ENCODE peak calls at places on chromosomes 6 and 20, in five cellular contexts. K is cardiac fibroblast, G is pancreas, P is NT2/D1, T is aorta. R is an unnamed sample.
A peak's percentile ranks its signal among the peaks of the same experiment; 100 is the strongest.

GRCh38 chr20:51338692-51339440 is 203.7 kb downstream of the NFATC2 start:
- DNase-seq in K (peak; percentile 93), G (no peak), T (no peak), P (no peak), R (no peak)

GRCh38 chr6:158853072-158853871 is 34.1 kb upstream of the EZR start:
- DNase-seq in G (peak; percentile 89), K (peak; percentile 91), T (no peak), P (peak; percentile 95), R (peak; percentile 86)

GRCh38 chr6:127026247-127026646 is 92.2 kb upstream of the RSPO3 start:
- DNase-seq in T (no peak), P (peak; percentile 25), G (no peak), K (peak; percentile 7), R (no peak)

GRCh38 chr6:28719275-28719940 is 193.7 kb downstream of the GPX5 start:
- DNase-seq in P (no peak), K (peak; percentile 82), T (no peak), G (no peak), R (no peak)

GRCh38 chr20:62047666-62048345 is 17.9 kb downstream of the TAF4 start:
- DNase-seq in K (no peak), T (peak; percentile 72), P (no peak), G (no peak), R (peak; percentile 26)

GRCh38 chr6:2436391-2437154 is 191.2 kb upstream of the GMDS start:
- DNase-seq in P (no peak), T (no peak), K (no peak), G (no peak), R (no peak)

GRCh38 chr6:26284537-26285142 is 80.4 kb upstream of the BTN3A2 start:
- DNase-seq in P (no peak), T (peak; percentile 84), G (peak; percentile 47), K (peak; percentile 79), R (peak; percentile 85)

GRCh38 chr6:158213925-158214674 is 46.0 kb downstream of the GTF2H5 start:
- DNase-seq in G (peak; percentile 42), T (no peak), P (peak; percentile 62), K (peak; percentile 91), R (no peak)

GRCh38 chr6:16064687-16065086 is 64.2 kb upstream of the MYLIP start:
- DNase-seq in G (no peak), P (peak; percentile 63), T (no peak), K (no peak), R (no peak)

GRCh38 chr6:152471459-152472070 is 165.6 kb downstream of the SYNE1 start:
- DNase-seq in P (no peak), G (no peak), T (no peak), K (peak; percentile 35), R (no peak)

GRCh38 chr6:19204445-19204844 is 632.7 kb upstream of the ID4 start:
- DNase-seq in T (no peak), K (no peak), G (no peak), P (no peak), R (no peak)

GRCh38 chr6:10414766-10415592 is at the start of gene TFAP2A:
- DNase-seq in G (no peak), K (peak; percentile 17), T (no peak), P (no peak), R (no peak)

GRCh38 chr6:99426454-99426762 is 1.3 kb upstream of the PNISR start:
- DNase-seq in K (no peak), G (no peak), P (no peak), T (no peak), R (no peak)

GRCh38 chr20:59735917-59736316 is 131.6 kb downstream of the PHACTR3 start:
- DNase-seq in G (no peak), T (peak; percentile 45), K (no peak), P (no peak), R (peak; percentile 58)

GRCh38 chr20:12458241-12458640 is 540.5 kb downstream of the BTBD3 start:
- DNase-seq in P (no peak), K (no peak), T (no peak), G (no peak), R (no peak)

GRCh38 chr6:44133003-44133931 is 5.9 kb downstream of the TMEM63B start:
- DNase-seq in T (no peak), P (no peak), G (no peak), K (peak; percentile 42), R (no peak)

GRCh38 chr6:84768442-84769174 is 4.2 kb upstream of the TBX18 start:
- DNase-seq in T (peak; percentile 79), P (no peak), K (peak; percentile 75), G (no peak), R (no peak)

GRCh38 chr6:85130743-85131142 is 319.1 kb upstream of the NT5E start:
- DNase-seq in T (no peak), G (no peak), K (no peak), P (no peak), R (no peak)

GRCh38 chr6:32462609-32463008 is 22.9 kb downstream of the HLA-DRA start:
- DNase-seq in K (no peak), P (no peak), G (no peak), T (no peak), R (no peak)

GRCh38 chr6:132131351-132131750 is 180.2 kb upstream of the CCN2 start:
- DNase-seq in K (no peak), G (no peak), T (no peak), P (no peak), R (no peak)

GRCh38 chr6:120363429-120363828 is 970.9 kb downstream of the TBC1D32 start:
- DNase-seq in K (no peak), T (no peak), P (peak; percentile 42), G (no peak), R (no peak)

GRCh38 chr6:56843476-56844349 is 111.2 kb upstream of the BEND6 start:
- DNase-seq in T (peak; percentile 89), K (peak; percentile 77), P (peak; percentile 76), G (peak; percentile 38), R (peak; percentile 82)

GRCh38 chr6:156848533-156848932 is 71.4 kb downstream of the ARID1B start:
- DNase-seq in G (no peak), K (peak; percentile 33), P (no peak), T (peak; percentile 89), R (no peak)

GRCh38 chr20:63087872-63088680 is 81.3 kb upstream of the BHLHE23 start:
- DNase-seq in P (no peak), K (no peak), T (peak; percentile 55), G (no peak), R (peak; percentile 49)

GRCh38 chr6:100892693-100893092 is 11.6 kb upstream of the ASCC3 start:
- DNase-seq in P (no peak), G (no peak), T (no peak), K (no peak), R (no peak)

GRCh38 chr6:100901582-100901981 is 20.5 kb upstream of the ASCC3 start:
- DNase-seq in P (no peak), T (no peak), K (no peak), G (no peak), R (no peak)

GRCh38 chr6:100893743-100894142 is 12.6 kb upstream of the ASCC3 start:
- DNase-seq in K (no peak), T (no peak), P (no peak), G (no peak), R (no peak)

GRCh38 chr6:100899202-100899601 is 18.1 kb upstream of the ASCC3 start:
- DNase-seq in K (no peak), T (no peak), G (no peak), P (no peak), R (no peak)

GRCh38 chr6:100897671-100898070 is 16.5 kb upstream of the ASCC3 start:
- DNase-seq in P (no peak), G (no peak), T (no peak), K (no peak), R (no peak)
- H3K4me3 ChIP-seq in P (no peak overlapping the region), G (no peak overlapping the region), T (no peak overlapping the region), K (no peak overlapping the region), R (no peak overlapping the region)

GRCh38 chr6:125918230-125918629 is 38.3 kb upstream of the HINT3 start:
- DNase-seq in T (no peak), G (no peak), K (no peak), P (no peak), R (no peak)
- H3K4me3 ChIP-seq in T (no peak overlapping the region), G (no peak overlapping the region), K (no peak overlapping the region), P (no peak overlapping the region), R (peak overlapping the region; percentile 39)

GRCh38 chr6:166259296-166259977 is 48.8 kb downstream of the PRR18 start:
- DNase-seq in T (no peak), G (no peak), P (no peak), K (no peak), R (no peak)
- H3K4me3 ChIP-seq in T (no peak overlapping the region), G (no peak overlapping the region), P (no peak overlapping the region), K (no peak overlapping the region), R (no peak overlapping the region)

DNA sequence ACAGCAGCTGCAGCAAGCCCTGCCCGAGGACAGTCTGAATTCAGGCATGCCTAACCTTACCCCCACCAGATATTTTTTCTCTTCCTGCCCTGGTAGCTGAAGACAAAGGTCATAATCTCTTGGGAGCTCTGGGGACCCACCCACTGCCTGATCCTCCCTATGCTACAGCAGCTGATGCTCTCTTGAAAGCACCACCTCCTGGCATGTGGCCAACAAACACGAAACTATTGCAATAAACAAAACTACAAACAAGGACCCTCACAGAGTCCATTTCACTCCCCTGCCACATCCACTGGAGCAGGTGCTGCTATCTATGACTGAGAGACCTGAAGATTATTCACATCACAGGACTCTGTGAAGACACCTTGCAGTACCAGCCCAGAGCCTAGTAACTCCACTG is 238.5 kb upstream of the HS3ST5 start:
- DNase-seq in P (no peak), T (no peak), G (no peak), K (no peak), R (no peak)
- H3K4me3 ChIP-seq in P (no peak overlapping the region), T (no peak overlapping the region), G (no peak overlapping the region), K (no peak overlapping the region), R (no peak overlapping the region)

GRCh38 chr6:136890986-136891385 is 31.1 kb upstream of the SLC35D3 start:
- DNase-seq in T (no peak), G (no peak), P (no peak), K (no peak), R (no peak)

GRCh38 chr6:136886110-136886509 is 36.0 kb upstream of the SLC35D3 start:
- DNase-seq in P (no peak), G (no peak), K (peak; percentile 40), T (no peak), R (no peak)

GRCh38 chr6:136887899-136888298 is 34.2 kb upstream of the SLC35D3 start:
- DNase-seq in P (no peak), T (no peak), G (no peak), K (no peak), R (no peak)

GRCh38 chr6:136890194-136890558 is 31.9 kb upstream of the SLC35D3 start:
- DNase-seq in T (no peak), G (no peak), K (no peak), P (no peak), R (no peak)

DNA sequence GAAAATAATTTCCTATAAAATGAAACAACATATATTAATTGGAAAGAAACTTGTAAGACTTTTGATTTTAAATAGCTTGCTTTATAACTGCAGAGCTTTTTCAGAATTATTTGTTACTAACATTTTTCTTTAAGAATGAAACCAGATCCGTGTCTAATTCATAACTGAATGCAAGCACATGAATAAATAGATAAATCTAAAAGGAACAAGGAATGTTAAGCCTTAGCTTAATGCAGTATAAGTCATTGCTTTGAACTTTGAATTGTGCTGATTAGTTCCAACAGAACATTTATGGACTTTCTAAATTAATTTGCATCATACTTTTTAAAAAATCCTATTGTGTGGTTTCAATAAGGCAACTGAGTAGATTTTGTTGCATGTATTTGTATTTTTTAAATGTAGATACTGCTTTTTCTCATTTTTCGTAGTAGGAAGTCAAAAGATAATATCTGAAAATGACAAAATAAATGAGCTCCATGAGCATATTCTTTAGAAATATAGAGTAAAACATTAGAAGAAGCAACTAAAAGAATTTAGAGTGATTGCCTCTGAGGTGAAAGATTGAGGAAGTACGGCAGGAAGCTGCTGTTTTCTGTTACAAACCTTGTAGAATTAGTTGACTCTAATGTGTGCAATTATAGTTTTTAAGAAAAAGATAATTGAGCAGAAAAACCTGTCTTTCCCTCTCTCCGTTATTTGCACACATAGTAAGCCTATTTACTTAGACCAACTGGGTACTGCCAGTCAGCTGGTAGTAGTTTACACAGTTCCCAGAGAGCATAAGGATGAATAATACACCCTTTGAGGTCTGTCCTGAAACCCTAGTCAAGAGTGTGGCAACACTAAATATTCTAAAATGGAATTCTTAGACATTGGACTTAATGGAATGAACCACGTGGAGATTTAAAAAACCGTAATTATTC is 32.6 kb upstream of the SLC35D3 start:
- DNase-seq in P (no peak), K (no peak), G (peak; percentile 20), T (no peak), R (no peak)
- H3K4me3 ChIP-seq in P (no peak overlapping the region), K (no peak overlapping the region), G (no peak overlapping the region), T (no peak overlapping the region), R (no peak overlapping the region)